ENCODE peak calls at places on chromosomes 6 and 20, in seven cellular contexts. K is lung, Q is lower lobe of right lung, R is Panc1, C is endodermal cell, L is astrocyte, F is psoas muscle. X is an unnamed sample.

GRCh38 chr20:2834401-2834800 is 6.1 kb downstream of the PCED1A start:
- DNase-seq in K (no peak), Q (no peak), R (no peak), C (no peak), L (no peak), F (no peak), X (no peak)

GRCh38 chr20:46359233-46359751 is 47.1 kb downstream of the ELMO2 start:
- DNase-seq in K (no peak), Q (no peak), R (no peak), C (no peak), L (no peak), F (peak; percentile 71), X (no peak)

GRCh38 chr6:53794073-53794719 is 609 bp upstream of the LRRC1 start:
- DNase-seq in K (peak; percentile 41), Q (peak; percentile 72), R (peak; percentile 61), C (peak; percentile 86), L (peak; percentile 87), F (peak; percentile 54), X (peak; percentile 83)

GRCh38 chr6:91117550-91117949 is 530.7 kb upstream of the MAP3K7 start:
- DNase-seq in K (no peak), Q (no peak), R (no peak), C (no peak), L (no peak), F (no peak), X (no peak)

GRCh38 chr6:146095481-146095880 is 66.6 kb downstream of the GRM1 start:
- DNase-seq in K (no peak), Q (no peak), R (no peak), C (no peak), L (no peak), F (no peak), X (peak; percentile 37)

GRCh38 chr20:49384437-49385434 is 97.7 kb downstream of the KCNB1 start:
- DNase-seq in K (peak; percentile 46), Q (peak; percentile 71), R (peak; percentile 13), C (peak; percentile 98), L (no peak), F (peak; percentile 82), X (no peak)

GRCh38 chr20:50399003-50399916 is 110.9 kb upstream of the PTPN1 start:
- DNase-seq in K (peak; percentile 79), Q (peak; percentile 90), R (no peak), C (no peak), L (peak; percentile 42), F (peak; percentile 94), X (no peak)

GRCh38 chr6:13120483-13121482 is 207.6 kb downstream of the TBC1D7 start:
- DNase-seq in K (no peak), Q (no peak), R (no peak), C (peak; percentile 59), L (no peak), F (no peak), X (no peak)

GRCh38 chr6:111444794-111445193 is 38.2 kb downstream of the REV3L start:
- DNase-seq in K (no peak), Q (no peak), R (no peak), C (no peak), L (no peak), F (no peak), X (no peak)

GRCh38 chr6:121319112-121319553 is 15.1 kb downstream of the TBC1D32 start:
- DNase-seq in K (no peak), Q (no peak), R (no peak), C (peak; percentile 55), L (no peak), F (no peak), X (peak; percentile 33)

GRCh38 chr6:95866732-95867131 is 149.0 kb upstream of the FUT9 start:
- DNase-seq in K (no peak), Q (no peak), R (no peak), C (peak; percentile 72), L (no peak), F (no peak), X (no peak)

GRCh38 chr20:23078351-23078993 is 7.7 kb downstream of the CD93 start:
- DNase-seq in K (no peak), Q (no peak), R (no peak), C (no peak), L (peak; percentile 49), F (no peak), X (no peak)

DNA sequence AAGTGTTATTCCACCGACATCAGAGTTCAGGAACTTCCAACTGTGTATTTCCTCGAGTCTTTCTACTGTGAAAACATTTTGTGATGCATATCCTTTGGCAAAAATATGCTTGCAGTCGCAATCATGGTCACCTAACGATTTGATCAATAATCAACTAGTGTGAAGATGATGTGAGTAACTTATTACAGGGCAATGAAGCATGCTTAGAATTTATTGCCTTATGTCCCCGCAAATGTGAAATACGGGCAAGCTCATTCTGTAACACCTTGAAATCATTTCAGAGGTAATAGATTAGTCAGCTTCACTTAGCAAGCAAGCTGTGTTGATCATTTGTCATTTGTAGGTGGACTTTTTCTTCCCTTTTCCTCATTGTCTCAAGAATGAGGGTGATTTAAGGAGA is 67.9 kb upstream of the DOK5 start:
- DNase-seq in K (no peak), Q (no peak), R (no peak), C (no peak), L (no peak), F (no peak), X (no peak)
- H3K27me3 ChIP-seq in K (no peaks in the 10 kb centered on the region), Q (no peaks in the 10 kb centered on the region), R (no peaks in the 10 kb centered on the region), C (no peaks in the 10 kb centered on the region), L (no peaks in the 10 kb centered on the region), F (no peaks in the 10 kb centered on the region), X (no peaks in the 10 kb centered on the region)

GRCh38 chr20:37914367-37914671 is 11.4 kb downstream of the VSTM2L start:
- DNase-seq in K (no peak), Q (no peak), R (no peak), C (no peak), L (no peak), F (no peak), X (no peak)

GRCh38 chr20:37915434-37915787 is 12.5 kb downstream of the VSTM2L start:
- DNase-seq in K (no peak), Q (no peak), R (no peak), C (no peak), L (no peak), F (no peak), X (no peak)

GRCh38 chr20:37913563-37914366 is 10.8 kb downstream of the VSTM2L start:
- DNase-seq in K (no peak), Q (no peak), R (no peak), C (peak; percentile 64), L (no peak), F (no peak), X (no peak)

GRCh38 chr20:37915800-37916570 is 13.1 kb downstream of the VSTM2L start:
- DNase-seq in K (no peak), Q (no peak), R (no peak), C (peak; percentile 71), L (no peak), F (no peak), X (no peak)

DNA sequence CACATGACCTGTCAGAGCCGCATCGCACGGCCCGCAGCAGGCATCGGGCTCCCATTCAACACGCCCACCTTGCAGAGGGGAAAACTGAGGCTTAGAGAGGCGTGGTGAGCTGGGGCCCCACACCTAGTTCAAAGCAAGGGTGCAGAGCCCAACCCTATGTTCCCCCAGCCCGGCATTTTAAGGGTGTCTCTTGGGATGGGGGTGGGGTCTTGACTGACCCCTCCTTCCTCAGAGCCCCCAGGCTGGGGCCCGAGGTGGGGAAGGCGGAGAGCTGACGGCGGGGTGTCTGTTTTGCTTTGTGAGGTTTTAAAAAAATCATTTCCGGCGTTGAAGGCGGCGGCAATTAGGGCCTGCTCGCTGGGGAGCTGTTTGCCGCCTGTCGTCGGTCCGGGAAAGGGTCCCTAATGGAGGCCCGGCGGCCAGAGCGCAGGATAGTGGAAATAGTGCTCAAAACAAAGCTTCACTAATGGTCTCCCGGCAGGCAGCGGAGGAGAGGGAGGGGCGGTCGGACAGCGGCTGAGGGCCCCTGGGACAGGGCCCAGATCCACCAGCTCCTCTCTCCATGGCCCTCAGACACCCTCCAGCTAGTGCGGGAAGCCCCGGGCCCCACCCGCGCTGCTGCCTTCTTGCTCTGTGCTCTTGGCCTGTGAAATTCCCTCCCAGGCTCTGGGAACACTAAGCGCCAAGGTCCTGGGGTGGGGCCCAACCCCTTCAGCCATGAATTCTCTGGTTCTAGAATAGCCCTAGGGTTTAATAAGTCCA is 11.9 kb downstream of the VSTM2L start:
- DNase-seq in K (no peak), Q (no peak), R (no peak), C (peak; percentile 92), L (no peak), F (no peak), X (no peak)
- H3K4me1 ChIP-seq in K (no peaks in the 10 kb centered on the region), Q (peaks cover 10% of the 10 kb centered on the region), R (peaks cover 18% of the 10 kb centered on the region), C (peaks cover 5% of the 10 kb centered on the region), L (peaks cover 7% of the 10 kb centered on the region), F (no peaks in the 10 kb centered on the region), X (no peaks in the 10 kb centered on the region)

GRCh38 chr6:28399370-28400121 is at the start of gene ZSCAN12:
- DNase-seq in K (peak; percentile 84), Q (peak; percentile 88), R (no peak), C (peak; percentile 95), L (peak; percentile 71), F (peak; percentile 84), X (peak; percentile 77)
- TF ChIP-seq CTCF in K (peak; percentile 11), Q (peak; percentile 56), R (peak; percentile 67), C (peak; percentile 83), L (peak; percentile 17), F (peak; percentile 35), X (peak; percentile 77)

GRCh38 chr20:63151554-63152321 is 64.2 kb downstream of the YTHDF1 start:
- DNase-seq in K (no peak), Q (peak; percentile 35), R (no peak), C (no peak), L (no peak), F (peak; percentile 54), X (no peak)

GRCh38 chr20:63155266-63156165 is 60.4 kb downstream of the YTHDF1 start:
- DNase-seq in K (no peak), Q (no peak), R (no peak), C (no peak), L (no peak), F (peak; percentile 33), X (no peak)

GRCh38 chr20:63152322-63153253 is 63.3 kb downstream of the YTHDF1 start:
- DNase-seq in K (no peak), Q (peak; percentile 28), R (no peak), C (no peak), L (no peak), F (peak; percentile 30), X (no peak)

GRCh38 chr20:63154395-63154794 is 61.5 kb downstream of the YTHDF1 start:
- DNase-seq in K (no peak), Q (no peak), R (no peak), C (no peak), L (no peak), F (peak; percentile 15), X (no peak)

DNA sequence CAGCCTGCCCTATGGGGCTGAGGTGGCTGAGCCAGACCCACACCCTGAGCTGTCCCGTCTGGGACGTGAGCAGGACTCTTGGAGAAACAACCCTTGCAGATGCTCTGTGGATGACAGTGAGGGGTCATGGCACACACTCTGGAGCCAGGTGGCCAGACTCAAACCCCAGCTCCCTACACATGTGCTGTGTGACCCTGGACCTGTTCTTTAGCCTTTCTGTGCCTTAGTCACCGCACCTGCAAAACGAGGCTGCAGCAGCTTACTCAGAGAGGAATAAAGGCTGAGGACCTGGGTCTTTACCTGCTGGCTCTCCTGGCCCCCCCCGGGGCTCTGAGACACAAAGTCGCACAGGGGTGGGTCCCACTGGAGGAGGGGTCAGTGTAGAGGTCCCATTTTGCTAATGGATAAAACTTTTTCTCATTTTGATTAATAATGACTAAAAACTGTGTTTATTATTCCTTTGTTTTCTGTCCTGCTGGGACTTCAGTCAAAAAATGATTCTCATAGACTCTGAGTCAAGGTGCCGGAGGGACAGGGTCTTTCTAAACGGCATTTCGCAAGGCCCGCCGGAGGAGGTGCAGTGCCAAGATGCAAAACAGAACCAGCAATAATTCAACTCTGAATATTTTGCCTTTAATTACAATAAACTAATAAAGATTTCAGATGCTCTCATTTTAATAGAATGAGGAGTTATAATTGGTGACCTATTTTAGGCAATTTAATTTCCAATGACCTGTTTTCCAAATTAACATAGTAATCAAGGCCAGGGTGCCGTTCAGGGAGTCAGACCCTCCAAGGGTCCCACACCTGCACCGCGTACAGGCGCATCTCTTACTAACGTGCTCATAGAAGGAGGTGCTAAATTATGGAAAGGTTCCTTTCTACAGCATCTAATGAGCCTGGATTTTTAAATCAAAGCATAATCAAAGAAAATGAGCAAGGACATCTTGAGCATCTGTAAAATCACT is 62.4 kb downstream of the YTHDF1 start:
- DNase-seq in K (no peak), Q (no peak), R (no peak), C (no peak), L (no peak), F (peak; percentile 14), X (no peak)
- H3K27me3 ChIP-seq in K (peaks cover 13% of the 10 kb centered on the region), Q (peaks cover 73% of the 10 kb centered on the region), R (no peaks in the 10 kb centered on the region), C (no peaks in the 10 kb centered on the region), L (peaks cover 13% of the 10 kb centered on the region), F (no peaks in the 10 kb centered on the region), X (peaks cover 29% of the 10 kb centered on the region)